ENCODE peak calls at places on chromosomes 13 and 19, in nine cellular contexts. H, N, F, Q, M, G, W, X and L are unnamed samples.
A peak's percentile ranks its signal among the peaks of the same experiment; 100 is the strongest.

GRCh38 chr13:30616927-30617314 is 799 bp upstream of the USPL1 start:
- DNase-seq in H (peak; percentile 67), N (peak; percentile 46), F (peak; percentile 91), Q (peak; percentile 89), M (peak; percentile 96), G (no peak), W (peak; percentile 83), X (peak; percentile 93), L (peak; percentile 78)

GRCh38 chr19:5947435-5947834 is 30.5 kb downstream of the RANBP3 start:
- DNase-seq in H (no peak), N (no peak), F (peak; percentile 90), Q (peak; percentile 67), M (peak; percentile 80), G (peak; percentile 61), W (peak; percentile 60), X (peak; percentile 88), L (no peak)

GRCh38 chr13:27868639-27869435 is 51.0 kb upstream of the PDX1 start:
- DNase-seq in H (peak; percentile 42), N (no peak), F (peak; percentile 52), Q (peak; percentile 5), M (peak; percentile 8), G (no peak), W (no peak), X (peak; percentile 19), L (no peak)

GRCh38 chr13:50410921-50411712 is 395.9 kb downstream of the KCNRG start:
- DNase-seq in H (peak; percentile 82), N (peak; percentile 29), F (peak; percentile 92), Q (peak; percentile 86), M (peak; percentile 83), G (no peak), W (no peak), X (peak; percentile 81), L (no peak)

GRCh38 chr19:41401483-41401882 is 3.9 kb downstream of the BCKDHA start:
- DNase-seq in H (no peak), N (no peak), F (no peak), Q (no peak), M (no peak), G (no peak), W (no peak), X (no peak), L (no peak)

GRCh38 chr13:93715866-93716265 is 489.3 kb downstream of the GPC6 start:
- DNase-seq in H (peak; percentile 48), N (no peak), F (no peak), Q (peak; percentile 59), M (peak; percentile 37), G (no peak), W (no peak), X (no peak), L (no peak)

GRCh38 chr13:89899302-89900103 is 1448.0 kb upstream of the MIR17HG start:
- DNase-seq in H (peak; percentile 3), N (no peak), F (no peak), Q (no peak), M (no peak), G (no peak), W (no peak), X (no peak), L (no peak)

GRCh38 chr19:17721821-17722220 is 2.5 kb downstream of the MAP1S start:
- DNase-seq in H (peak; percentile 19), N (no peak), F (peak; percentile 95), Q (peak; percentile 13), M (no peak), G (peak; percentile 46), W (peak; percentile 48), X (no peak), L (peak; percentile 74)

GRCh38 chr13:33543631-33544030 is 258.1 kb upstream of the STARD13 start:
- DNase-seq in H (peak; percentile 8), N (no peak), F (peak; percentile 34), Q (no peak), M (peak; percentile 38), G (no peak), W (no peak), X (no peak), L (no peak)

GRCh38 chr19:39158646-39159260 is 33.2 kb downstream of the PAK4 start:
- DNase-seq in H (no peak), N (no peak), F (no peak), Q (no peak), M (no peak), G (no peak), W (no peak), X (no peak), L (no peak)

GRCh38 chr13:51373451-51373850 is 34.0 kb downstream of the SERPINE3 start:
- DNase-seq in H (no peak), N (no peak), F (no peak), Q (no peak), M (no peak), G (no peak), W (no peak), X (no peak), L (no peak)

GRCh38 chr19:38949580-38950367 is 19.0 kb downstream of the MRPS12 start:
- DNase-seq in H (peak; percentile 20), N (no peak), F (peak; percentile 53), Q (peak; percentile 25), M (peak; percentile 60), G (peak; percentile 88), W (peak; percentile 86), X (peak; percentile 92), L (peak; percentile 90)

GRCh38 chr19:35044317-35045117 is 3.0 kb downstream of the HPN start:
- DNase-seq in H (peak; percentile 62), N (no peak), F (peak; percentile 46), Q (peak; percentile 43), M (peak; percentile 58), G (peak; percentile 67), W (no peak), X (peak; percentile 66), L (peak; percentile 65)

GRCh38 chr13:102591988-102592781 is 4.6 kb upstream of the TPP2 start:
- DNase-seq in H (peak; percentile 58), N (peak; percentile 55), F (peak; percentile 92), Q (peak; percentile 75), M (peak; percentile 77), G (peak; percentile 70), W (peak; percentile 61), X (peak; percentile 78), L (peak; percentile 90)

GRCh38 chr19:18522124-18522861 is 423 bp upstream of the ELL start:
- DNase-seq in H (peak; percentile 100), N (peak; percentile 100), F (peak; percentile 100), Q (peak; percentile 100), M (peak; percentile 100), G (peak; percentile 100), W (peak; percentile 100), X (peak; percentile 100), L (peak; percentile 100)

GRCh38 chr19:16828990-16829821 is at the start of gene SIN3B:
- DNase-seq in H (peak; percentile 97), N (peak; percentile 54), F (peak; percentile 93), Q (peak; percentile 82), M (peak; percentile 89), G (peak; percentile 88), W (peak; percentile 83), X (peak; percentile 92), L (peak; percentile 87)

GRCh38 chr19:41447732-41448332 is 4.9 kb downstream of the ERICH4 start:
- DNase-seq in H (no peak), N (no peak), F (no peak), Q (no peak), M (no peak), G (no peak), W (no peak), X (no peak), L (no peak)

GRCh38 chr13:45361596-45362206 is 20.7 kb upstream of the TPT1 start:
- DNase-seq in H (peak; percentile 72), N (no peak), F (peak; percentile 79), Q (peak; percentile 67), M (peak; percentile 59), G (no peak), W (no peak), X (no peak), L (peak; percentile 40)
- H3K4me3 ChIP-seq in H (no peak overlapping the region), N (no peak overlapping the region), F (no peak overlapping the region), Q (no peak overlapping the region), M (no peak overlapping the region), G (no peak overlapping the region), W (no peak overlapping the region), X (no peak overlapping the region), L (no peak overlapping the region)

GRCh38 chr13:99988469-99989375 is 7.1 kb downstream of the ZIC2 start:
- DNase-seq in H (no peak), N (no peak), F (no peak), Q (no peak), M (no peak), G (no peak), W (no peak), X (no peak), L (peak; percentile 48)
- H3K4me3 ChIP-seq in H (no peak overlapping the region), N (no peak overlapping the region), F (no peak overlapping the region), Q (no peak overlapping the region), M (no peak overlapping the region), G (no peak overlapping the region), W (no peak overlapping the region), X (no peak overlapping the region), L (no peak overlapping the region)

GRCh38 chr13:112836940-112837339 is 132.1 kb upstream of the MCF2L start:
- DNase-seq in H (no peak), N (no peak), F (no peak), Q (no peak), M (no peak), G (no peak), W (no peak), X (no peak), L (peak; percentile 69)
- H3K4me3 ChIP-seq in H (no peak overlapping the region), N (no peak overlapping the region), F (no peak overlapping the region), Q (no peak overlapping the region), M (no peak overlapping the region), G (no peak overlapping the region), W (no peak overlapping the region), X (no peak overlapping the region), L (no peak overlapping the region)

DNA sequence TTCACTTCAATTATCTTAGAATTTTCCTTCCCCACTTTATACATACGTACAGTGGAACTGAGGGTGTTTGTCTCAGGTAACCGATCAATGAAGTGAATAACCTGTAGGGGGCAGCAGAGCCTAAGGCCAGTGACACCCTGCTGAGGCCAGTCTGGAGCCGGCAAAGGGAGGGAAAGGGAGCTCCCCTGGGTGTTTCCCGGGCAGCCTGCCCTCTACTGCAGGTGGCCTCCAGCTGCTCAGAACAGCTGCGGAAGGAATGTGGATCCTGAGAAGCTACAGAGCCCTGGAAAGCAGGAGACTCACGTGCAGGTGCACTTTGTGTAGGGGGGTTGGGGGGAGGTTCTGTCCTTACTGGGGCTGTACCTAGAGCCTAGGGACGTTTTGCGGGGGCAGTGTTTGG is 832 bp upstream of the ZNF491 start:
- DNase-seq in H (peak; percentile 96), N (peak; percentile 77), F (peak; percentile 89), Q (peak; percentile 87), M (peak; percentile 90), G (peak; percentile 83), W (peak; percentile 87), X (peak; percentile 94), L (peak; percentile 88)
- H3K4me3 ChIP-seq in H (peak overlapping the region; percentile 13), N (no peak overlapping the region), F (no peak overlapping the region), Q (no peak overlapping the region), M (peak overlapping the region; percentile 83), G (no peak overlapping the region), W (peak overlapping the region; percentile 65), X (no peak overlapping the region), L (no peak overlapping the region)

DNA sequence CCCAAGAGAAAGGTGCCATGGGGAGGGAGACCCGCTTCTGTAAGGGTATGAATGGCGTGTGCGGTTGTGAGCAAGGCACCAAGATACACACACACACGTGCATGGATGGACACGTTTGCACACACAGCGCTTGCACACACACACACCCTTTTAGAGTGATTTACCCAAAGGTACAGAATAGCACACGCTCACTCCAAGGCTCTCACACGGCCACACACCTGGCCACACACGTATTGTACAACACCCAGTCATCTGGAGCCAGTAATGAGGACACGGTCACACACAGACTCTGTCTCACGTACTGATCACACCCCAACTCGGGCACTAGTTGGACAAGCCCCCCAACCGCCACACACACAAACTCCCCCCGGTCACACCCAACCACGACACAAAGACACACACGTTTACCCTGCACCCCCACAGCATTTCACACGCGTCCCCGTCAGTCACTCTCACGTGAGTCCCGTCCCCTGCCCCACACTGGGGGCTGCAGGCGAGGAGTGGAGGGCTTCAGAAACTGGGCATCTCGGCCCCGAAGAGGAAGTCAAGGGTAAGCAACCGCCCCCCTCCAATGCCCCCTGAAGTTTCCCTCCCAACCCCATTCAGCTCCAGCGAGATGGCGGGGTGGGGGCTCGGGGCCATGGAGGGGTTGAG is 779 bp downstream of the OLFM2 start:
- DNase-seq in H (no peak), N (no peak), F (no peak), Q (no peak), M (no peak), G (no peak), W (no peak), X (no peak), L (no peak)
- H3K4me3 ChIP-seq in H (peak overlapping the region; percentile 42), N (peak overlapping the region; percentile 48), F (peak overlapping the region; percentile 62), Q (peak overlapping the region; percentile 42), M (peak overlapping the region; percentile 33), G (peak overlapping the region; percentile 24), W (peak overlapping the region; percentile 50), X (peak overlapping the region; percentile 88), L (no peak overlapping the region)